ENCODE peak calls at places on chromosome 5, in six cellular contexts. O, P, U, C, X and Q are unnamed samples.
A peak's percentile ranks its signal among the peaks of the same experiment; 100 is the strongest.

GRCh38 chr5:132060501-132061161 is at the start of gene IL3:
- DNase-seq in O (no peak), P (no peak), U (no peak), C (no peak), X (no peak), Q (no peak)

GRCh38 chr5:87300744-87301143 is 33.1 kb downstream of the RASA1 start:
- DNase-seq in O (no peak), P (no peak), U (peak; percentile 16), C (peak; percentile 92), X (peak; percentile 21), Q (peak; percentile 77)

GRCh38 chr5:32071351-32071944 is 102.7 kb downstream of the GOLPH3 start:
- DNase-seq in O (no peak), P (no peak), U (no peak), C (no peak), X (no peak), Q (no peak)

GRCh38 chr5:32027717-32028321 is 146.3 kb downstream of the GOLPH3 start:
- DNase-seq in O (no peak), P (no peak), U (no peak), C (peak; percentile 83), X (peak; percentile 41), Q (peak; percentile 8)

GRCh38 chr5:28254846-28255245 is 1216.5 kb upstream of the CDH9 start:
- DNase-seq in O (no peak), P (no peak), U (no peak), C (no peak), X (no peak), Q (no peak)

GRCh38 chr5:131222731-131223130 is 41.1 kb upstream of the CDC42SE2 start:
- DNase-seq in O (no peak), P (no peak), U (no peak), C (no peak), X (no peak), Q (no peak)

GRCh38 chr5:2579126-2579525 is 172.4 kb downstream of the IRX2 start:
- DNase-seq in O (no peak), P (no peak), U (no peak), C (no peak), X (no peak), Q (no peak)

GRCh38 chr5:94893404-94894145 is 275.1 kb downstream of the SLF1 start:
- DNase-seq in O (no peak), P (no peak), U (no peak), C (no peak), X (peak; percentile 28), Q (no peak)

GRCh38 chr5:98735806-98736507 is 37.5 kb upstream of the RGMB start:
- DNase-seq in O (no peak), P (no peak), U (no peak), C (no peak), X (no peak), Q (no peak)

GRCh38 chr5:41112486-41113455 is 41.6 kb upstream of the MROH2B start:
- DNase-seq in O (no peak), P (no peak), U (no peak), C (no peak), X (no peak), Q (no peak)

GRCh38 chr5:1182360-1182632 is 19.1 kb upstream of the SLC6A19 start:
- DNase-seq in O (no peak), P (no peak), U (no peak), C (no peak), X (no peak), Q (no peak)

GRCh38 chr5:144028644-144029043 is 141.8 kb downstream of the YIPF5 start:
- DNase-seq in O (peak; percentile 69), P (no peak), U (no peak), C (peak; percentile 48), X (no peak), Q (no peak)

GRCh38 chr5:93246093-93246855 is 334.7 kb downstream of the NR2F1-AS1 start:
- DNase-seq in O (peak; percentile 89), P (no peak), U (no peak), C (no peak), X (peak; percentile 32), Q (no peak)

GRCh38 chr5:120942551-120942950 is 478.5 kb downstream of the PRR16 start:
- DNase-seq in O (no peak), P (no peak), U (no peak), C (no peak), X (no peak), Q (no peak)

GRCh38 chr5:89546658-89547057 is 663.7 kb upstream of the MEF2C start:
- DNase-seq in O (no peak), P (no peak), U (no peak), C (no peak), X (peak; percentile 24), Q (no peak)

GRCh38 chr5:180583738-180584137 is 7.6 kb downstream of the SCGB3A1 start:
- DNase-seq in O (no peak), P (no peak), U (no peak), C (no peak), X (no peak), Q (no peak)

GRCh38 chr5:23930985-23931384 is 423.6 kb downstream of the PRDM9 start:
- DNase-seq in O (no peak), P (peak; percentile 20), U (no peak), C (no peak), X (no peak), Q (no peak)

GRCh38 chr5:72465601-72466563 is 41.3 kb downstream of the ZNF366 start:
- DNase-seq in O (no peak), P (peak; percentile 51), U (no peak), C (no peak), X (peak; percentile 27), Q (no peak)

GRCh38 chr5:127299678-127300077 is 9.1 kb downstream of the MEGF10 start:
- DNase-seq in O (no peak), P (no peak), U (no peak), C (no peak), X (peak; percentile 0), Q (no peak)

GRCh38 chr5:15320896-15321295 is 179.1 kb upstream of the FBXL7 start:
- DNase-seq in O (no peak), P (no peak), U (no peak), C (no peak), X (no peak), Q (no peak)

GRCh38 chr5:154478224-154478565 is at the start of gene HAND1:
- DNase-seq in O (no peak), P (no peak), U (no peak), C (no peak), X (no peak), Q (no peak)

GRCh38 chr5:136086776-136087566 is 45.7 kb upstream of the SMAD5 start:
- DNase-seq in O (peak; percentile 36), P (no peak), U (no peak), C (no peak), X (no peak), Q (no peak)

GRCh38 chr5:36820900-36821299 is 55.7 kb upstream of the NIPBL start:
- DNase-seq in O (no peak), P (no peak), U (no peak), C (no peak), X (peak; percentile 95), Q (no peak)

GRCh38 chr5:66828551-66829421 is 232.6 kb downstream of the MAST4 start:
- DNase-seq in O (no peak), P (peak; percentile 44), U (peak; percentile 37), C (no peak), X (peak; percentile 77), Q (no peak)

GRCh38 chr5:181224390-181225234 is 1.5 kb downstream of the TRIM41 start:
- DNase-seq in O (no peak), P (no peak), U (no peak), C (no peak), X (no peak), Q (no peak)

GRCh38 chr5:573976-574375 is 38.2 kb upstream of the CEP72 start:
- DNase-seq in O (no peak), P (no peak), U (no peak), C (no peak), X (no peak), Q (no peak)

GRCh38 chr5:155052532-155052931 is 39.0 kb downstream of the KIF4B start:
- DNase-seq in O (no peak), P (no peak), U (no peak), C (no peak), X (no peak), Q (no peak)